ENCODE peak calls at places on chromosomes 13 and 19, in six cellular contexts. O is mesenchymal stem cell, V is IMR-90, E is trophoblast cell, H is H9, F is neuronal stem cell. B is an unnamed sample.

GRCh38 chr13:96822900-96823299 is 171.4 kb downstream of the OXGR1 start:
- DNase-seq in V (no peak), F (no peak), H (peak), O (peak), E (peak), B (peak)

GRCh38 chr19:4831351-4832340 is at the start of gene TICAM1:
- DNase-seq in H (no peak), O (peak), V (peak), F (no peak), E (peak), B (no peak)

GRCh38 chr13:28326081-28326480 is 168.8 kb downstream of the FLT1 start:
- DNase-seq in F (no peak), O (no peak), E (no peak), H (no peak), V (no peak), B (no peak)

GRCh38 chr13:77751513-77752456 is 54.3 kb downstream of the SLAIN1 start:
- DNase-seq in V (peak), H (peak), F (peak), E (peak), O (peak), B (peak)

GRCh38 chr13:67223024-67223423 is 7.1 kb downstream of the PCDH9 start:
- DNase-seq in O (peak), E (no peak), V (peak), F (no peak), H (no peak), B (no peak)

GRCh38 chr19:6038634-6039405 is 60.9 kb upstream of the RANBP3 start:
- DNase-seq in F (no peak), O (peak), H (no peak), E (no peak), V (peak), B (no peak)

GRCh38 chr13:36051082-36051481 is 80.1 kb downstream of the DCLK1 start:
- DNase-seq in O (no peak), V (no peak), E (no peak), H (no peak), F (no peak), B (no peak)

GRCh38 chr13:44306401-44307192 is 67.0 kb upstream of the SERP2 start:
- DNase-seq in H (peak), E (no peak), V (peak), O (peak), F (peak), B (peak)

GRCh38 chr19:45508931-45509691 is 1.8 kb downstream of the VASP start:
- DNase-seq in H (peak), F (peak), O (peak), E (peak), V (peak), B (peak)

GRCh38 chr13:85093808-85094207 is 705.4 kb downstream of the SLITRK6 start:
- DNase-seq in V (no peak), E (peak), O (peak), H (no peak), F (no peak), B (peak)

GRCh38 chr19:43700368-43701015 is 15.4 kb upstream of the IRGC start:
- DNase-seq in V (peak), E (peak), H (no peak), O (peak), F (no peak), B (peak)

GRCh38 chr13:25018729-25019115 is 77.2 kb upstream of the PABPC3 start:
- DNase-seq in V (no peak), E (no peak), H (peak), F (no peak), O (no peak), B (no peak)

GRCh38 chr19:19087676-19088075 is 23.9 kb downstream of the SLC25A42 start:
- DNase-seq in E (no peak), F (no peak), V (no peak), H (no peak), O (no peak), B (no peak)
- H3K18ac ChIP-seq in E (no peak), F (no peak), V (no peak), H (no peak), O (no peak), B (no peak)

GRCh38 chr13:50226515-50227147 is 211.4 kb downstream of the KCNRG start:
- DNase-seq in V (no peak), H (no peak), O (no peak), F (no peak), E (no peak), B (no peak)

GRCh38 chr13:50225188-50226155 is 210.2 kb downstream of the KCNRG start:
- DNase-seq in F (no peak), E (no peak), H (no peak), V (no peak), O (no peak), B (no peak)

GRCh38 chr13:50222569-50223332 is 207.5 kb downstream of the KCNRG start:
- DNase-seq in E (peak), O (peak), V (peak), H (no peak), F (no peak), B (no peak)

GRCh38 chr13:50227356-50227755 is 212.1 kb downstream of the KCNRG start:
- DNase-seq in O (no peak), F (no peak), V (no peak), H (no peak), E (no peak), B (no peak)

DNA sequence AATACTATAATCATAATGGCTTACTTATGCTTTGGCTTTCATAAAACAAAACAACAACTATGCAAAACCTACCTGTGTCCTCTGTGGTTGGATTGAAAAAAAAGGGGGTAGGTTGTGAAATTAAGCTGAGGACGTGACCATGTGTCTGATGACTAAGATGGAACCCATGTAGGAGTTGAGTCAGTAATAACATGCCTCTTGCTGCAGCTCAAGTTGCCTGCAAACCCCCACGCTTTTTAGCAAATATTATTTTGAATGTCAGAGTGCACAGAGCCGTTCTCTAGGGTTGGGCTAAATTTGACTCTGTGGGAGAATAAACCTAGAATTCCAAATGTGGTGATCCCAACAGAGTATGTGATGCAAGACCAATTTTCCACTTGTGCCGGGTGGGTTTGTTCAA is 209.3 kb downstream of the KCNRG start:
- DNase-seq in F (no peak), O (no peak), V (peak), E (no peak), H (no peak), B (no peak)
- H3K9ac ChIP-seq in F (no peak), O (no peak), V (no peak), E (no peak), H (no peak), B (no peak)

GRCh38 chr13:114015608-114016295 is 41.9 kb upstream of the C13orf46 start:
- DNase-seq in F (no peak), E (no peak), O (no peak), H (no peak), V (peak), B (no peak)

GRCh38 chr13:114017966-114018365 is 44.1 kb upstream of the C13orf46 start:
- DNase-seq in E (no peak), H (no peak), O (no peak), F (no peak), V (no peak), B (no peak)

GRCh38 chr13:114018461-114019055 is 44.7 kb upstream of the C13orf46 start:
- DNase-seq in O (no peak), H (no peak), E (no peak), V (no peak), F (no peak), B (no peak)

GRCh38 chr13:114016321-114017027 is 42.6 kb upstream of the C13orf46 start:
- DNase-seq in O (no peak), H (no peak), F (no peak), V (no peak), E (no peak), B (no peak)

DNA sequence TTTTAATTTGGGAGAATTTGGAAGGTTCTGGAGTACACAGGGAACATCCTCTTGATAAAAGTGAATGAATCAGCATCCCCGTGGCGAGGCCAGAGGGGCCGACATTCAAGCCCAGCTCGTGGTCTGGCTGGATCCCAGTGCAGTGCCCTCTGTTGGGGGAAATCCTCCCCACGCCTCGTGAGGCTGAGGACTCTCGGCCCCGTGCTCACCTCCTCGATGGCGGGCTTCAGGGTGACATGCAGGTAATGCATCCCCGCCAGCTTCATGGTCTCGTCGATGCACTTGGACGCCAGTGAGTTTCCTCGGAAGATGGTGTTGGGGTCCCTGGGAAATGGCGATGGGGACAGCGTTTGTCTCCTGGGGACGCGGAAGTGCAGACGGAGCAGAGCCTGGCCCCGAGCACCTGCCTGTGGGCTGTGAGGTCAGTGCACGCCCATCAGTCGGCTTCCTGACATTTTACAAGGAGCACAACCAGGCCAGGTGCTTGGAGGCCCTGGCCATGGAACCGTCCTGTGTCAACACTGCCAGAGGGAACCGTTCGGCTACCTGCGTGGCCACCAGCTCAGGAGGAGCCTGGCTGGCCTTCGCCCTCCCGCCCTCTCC is 43.3 kb upstream of the C13orf46 start:
- DNase-seq in E (no peak), O (no peak), H (peak), V (peak), F (no peak), B (peak)
- H3K18ac ChIP-seq in E (no peak), O (no peak), H (no peak), V (no peak), F (peak), B (no peak)

GRCh38 chr19:55085923-55086715 is 10.4 kb downstream of the EPS8L1 start:
- DNase-seq in E (no peak), O (no peak), V (no peak), F (no peak), H (no peak), B (peak)
- H3K9ac ChIP-seq in E (no peak), O (no peak), V (no peak), F (peak), H (peak), B (peak)

DNA sequence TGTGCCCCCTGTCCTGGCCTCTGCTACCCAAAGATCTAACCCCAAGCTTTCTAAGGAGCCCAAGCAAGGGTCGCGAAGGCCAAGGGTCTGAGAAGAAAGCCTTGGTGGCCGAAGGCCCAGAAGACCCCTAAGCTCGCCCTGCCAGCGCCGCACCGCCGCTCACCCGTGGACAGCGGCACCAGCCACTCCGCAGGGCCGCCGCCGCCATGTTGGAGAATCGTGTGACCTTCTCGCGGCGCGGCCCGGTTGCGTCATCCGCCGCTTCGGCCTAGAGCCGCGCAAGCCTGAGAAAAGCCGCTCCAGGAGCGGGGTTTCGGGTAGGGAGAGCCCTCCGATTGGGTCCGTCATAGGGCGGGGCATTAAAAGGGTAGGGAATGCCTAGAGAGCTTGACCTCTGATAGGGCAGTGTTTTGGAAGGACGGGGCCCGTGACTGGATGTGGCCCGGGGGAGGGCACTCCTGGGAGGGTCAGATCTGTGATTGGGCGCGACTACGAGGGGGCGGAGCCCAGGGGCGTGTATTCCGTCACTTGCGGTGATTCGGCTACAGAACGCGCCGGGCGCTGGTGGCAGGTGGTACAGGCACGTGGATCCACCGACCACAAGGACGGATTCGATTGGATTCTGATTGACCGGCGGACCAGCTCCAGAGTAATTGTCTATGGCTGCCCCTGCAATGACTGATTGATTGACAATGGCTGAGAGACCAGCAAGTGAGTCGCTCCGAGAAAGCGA is at the start of gene TIMM44:
- DNase-seq in O (peak), F (peak), E (peak), H (peak), V (peak), B (peak)
- H3K18ac ChIP-seq in O (peak), F (peak), E (peak), H (peak), V (peak), B (peak)

GRCh38 chr19:38266070-38266469 is 1.7 kb downstream of the SPINT2 start:
- DNase-seq in F (no peak), E (peak), H (no peak), V (no peak), O (no peak), B (no peak)

GRCh38 chr19:38267780-38268430 is 3.5 kb downstream of the SPINT2 start:
- DNase-seq in O (no peak), H (no peak), F (no peak), E (no peak), V (no peak), B (peak)

GRCh38 chr19:38265213-38265861 is 964 bp downstream of the SPINT2 start:
- DNase-seq in H (no peak), O (no peak), F (no peak), V (no peak), E (no peak), B (peak)

GRCh38 chr19:38268539-38268938 is 4.2 kb downstream of the SPINT2 start:
- DNase-seq in O (no peak), V (no peak), E (no peak), F (no peak), H (no peak), B (no peak)

GRCh38 chr19:38266981-38267597 is 2.7 kb downstream of the SPINT2 start:
- DNase-seq in E (no peak), V (peak), O (peak), F (no peak), H (no peak), B (peak)
- H3K9ac ChIP-seq in E (no peak), V (no peak), O (no peak), F (no peak), H (peak), B (peak)

GRCh38 chr19:37079238-37079637 is 1.0 kb downstream of the ZNF420 start:
- DNase-seq in E (no peak), F (no peak), H (no peak), O (no peak), V (no peak), B (no peak)

GRCh38 chr19:37077615-37077928 is 661 bp upstream of the ZNF420 start:
- DNase-seq in V (peak), F (peak), H (no peak), E (no peak), O (no peak), B (no peak)

GRCh38 chr19:37074819-37075362 is 3.3 kb upstream of the ZNF420 start:
- DNase-seq in E (no peak), F (no peak), O (no peak), V (no peak), H (no peak), B (no peak)

GRCh38 chr19:37078717-37079032 is 442 bp downstream of the ZNF420 start:
- DNase-seq in H (no peak), V (no peak), E (no peak), O (no peak), F (no peak), B (no peak)

DNA sequence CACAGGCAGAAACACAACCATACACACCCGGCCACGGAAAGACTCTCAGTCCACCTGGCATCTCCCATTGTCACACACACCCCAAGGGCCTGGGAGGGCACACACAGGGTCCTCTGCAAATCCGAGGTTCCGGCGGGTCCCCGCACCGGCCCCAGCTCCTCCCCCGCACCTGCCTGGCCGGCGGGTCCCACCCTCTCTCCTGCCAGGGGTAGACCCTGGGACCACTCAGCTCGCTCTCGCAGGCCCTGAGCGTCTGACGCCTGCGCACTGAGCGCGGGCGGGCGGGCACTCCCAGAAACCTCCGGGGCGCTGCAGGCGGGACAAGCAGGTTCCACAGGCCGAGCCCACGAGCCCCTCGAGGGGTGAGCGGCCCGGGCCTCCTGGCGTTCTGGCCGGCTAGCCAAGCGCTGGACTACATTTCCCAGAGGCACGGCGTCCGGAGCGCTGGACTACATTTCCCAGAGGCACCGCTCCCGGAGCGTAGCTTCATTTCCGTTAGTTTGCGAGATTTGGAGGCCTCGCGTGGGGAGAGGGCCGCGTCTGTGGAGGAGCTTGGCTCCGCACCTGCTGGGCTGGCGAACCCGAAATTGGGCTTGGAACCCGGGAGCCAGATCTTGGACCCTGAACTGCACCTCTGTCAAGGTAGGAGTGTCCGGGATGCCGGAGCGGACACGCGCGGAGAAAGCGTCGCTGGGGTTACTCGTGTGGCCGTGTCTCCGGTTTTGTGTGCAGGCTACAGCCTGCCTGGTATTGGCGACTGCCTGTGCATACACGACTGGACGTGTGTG is at the start of gene ZNF420:
- DNase-seq in O (peak), F (peak), V (peak), E (peak), H (peak), B (peak)
- H3K18ac ChIP-seq in O (peak), F (peak), V (peak), E (peak), H (no peak), B (no peak)